ENCODE peak calls at places on chromosome 1, in six cellular contexts. One of them, this sample, is unnamed.

GRCh38 chr1:151596166-151596933 is 15.5 kb upstream of the SNX27 start:
- DNase-seq in IMR-90: peak; percentile 41
- DNase-seq in cardiac muscle cell: no peak
- DNase-seq in fibroblast of lung: no peak
- DNase-seq in spleen: no peak
- DNase-seq in natural killer cell: no peak
- DNase-seq in this sample: no peak

GRCh38 chr1:84665703-84666317 is 24.5 kb downstream of the SSX2IP start:
- DNase-seq in IMR-90: peak; percentile 60
- DNase-seq in cardiac muscle cell: no peak
- DNase-seq in fibroblast of lung: peak; percentile 63
- DNase-seq in spleen: no peak
- DNase-seq in natural killer cell: no peak
- DNase-seq in this sample: no peak

GRCh38 chr1:42145726-42146125 is 7.5 kb upstream of the GUCA2B start:
- DNase-seq in IMR-90: no peak
- DNase-seq in cardiac muscle cell: no peak
- DNase-seq in fibroblast of lung: no peak
- DNase-seq in spleen: no peak
- DNase-seq in natural killer cell: no peak
- DNase-seq in this sample: no peak

GRCh38 chr1:9186976-9187375 is 47.6 kb upstream of the H6PD start:
- DNase-seq in IMR-90: no peak
- DNase-seq in cardiac muscle cell: no peak
- DNase-seq in fibroblast of lung: no peak
- DNase-seq in spleen: no peak
- DNase-seq in natural killer cell: no peak
- DNase-seq in this sample: no peak

GRCh38 chr1:11078631-11079030 is 18.8 kb upstream of the SRM start:
- DNase-seq in IMR-90: peak; percentile 60
- DNase-seq in cardiac muscle cell: no peak
- DNase-seq in fibroblast of lung: peak; percentile 17
- DNase-seq in spleen: no peak
- DNase-seq in natural killer cell: no peak
- DNase-seq in this sample: no peak

GRCh38 chr1:154883919-154884867 is 14.1 kb upstream of the KCNN3 start:
- DNase-seq in IMR-90: no peak
- DNase-seq in cardiac muscle cell: no peak
- DNase-seq in fibroblast of lung: no peak
- DNase-seq in spleen: no peak
- DNase-seq in natural killer cell: no peak
- DNase-seq in this sample: no peak

GRCh38 chr1:39886757-39887231 is 3.5 kb upstream of the TRIT1 start:
- DNase-seq in IMR-90: no peak
- DNase-seq in cardiac muscle cell: no peak
- DNase-seq in fibroblast of lung: peak; percentile 38
- DNase-seq in spleen: no peak
- DNase-seq in natural killer cell: no peak
- DNase-seq in this sample: no peak

GRCh38 chr1:108512239-108513071 is 47.4 kb upstream of the EEIG2 start:
- DNase-seq in IMR-90: peak; percentile 50
- DNase-seq in cardiac muscle cell: peak; percentile 42
- DNase-seq in fibroblast of lung: peak; percentile 68
- DNase-seq in spleen: no peak
- DNase-seq in natural killer cell: no peak
- DNase-seq in this sample: no peak

GRCh38 chr1:162822391-162823200 is 32.1 kb downstream of the HSD17B7 start:
- DNase-seq in IMR-90: no peak
- DNase-seq in cardiac muscle cell: peak; percentile 39
- DNase-seq in fibroblast of lung: no peak
- DNase-seq in spleen: no peak
- DNase-seq in natural killer cell: peak; percentile 18
- DNase-seq in this sample: peak; percentile 19

GRCh38 chr1:178142806-178143205 is 48.9 kb downstream of the RASAL2 start:
- DNase-seq in IMR-90: no peak
- DNase-seq in cardiac muscle cell: no peak
- DNase-seq in fibroblast of lung: no peak
- DNase-seq in spleen: no peak
- DNase-seq in natural killer cell: no peak
- DNase-seq in this sample: no peak

GRCh38 chr1:151514366-151514765 is 3.2 kb downstream of the CGN start:
- DNase-seq in IMR-90: no peak
- DNase-seq in cardiac muscle cell: no peak
- DNase-seq in fibroblast of lung: no peak
- DNase-seq in spleen: no peak
- DNase-seq in natural killer cell: no peak
- DNase-seq in this sample: no peak

GRCh38 chr1:95311006-95311405 is 77.0 kb downstream of the RWDD3 start:
- DNase-seq in IMR-90: no peak
- DNase-seq in cardiac muscle cell: no peak
- DNase-seq in fibroblast of lung: no peak
- DNase-seq in spleen: no peak
- DNase-seq in natural killer cell: no peak
- DNase-seq in this sample: no peak

GRCh38 chr1:17881761-17882160 is 126.6 kb downstream of the ACTL8 start:
- DNase-seq in IMR-90: no peak
- DNase-seq in cardiac muscle cell: no peak
- DNase-seq in fibroblast of lung: no peak
- DNase-seq in spleen: peak; percentile 51
- DNase-seq in natural killer cell: no peak
- DNase-seq in this sample: no peak

GRCh38 chr1:46221749-46222148 is 18.6 kb downstream of the LURAP1 start:
- DNase-seq in IMR-90: no peak
- DNase-seq in cardiac muscle cell: peak; percentile 25
- DNase-seq in fibroblast of lung: no peak
- DNase-seq in spleen: no peak
- DNase-seq in natural killer cell: no peak
- DNase-seq in this sample: no peak

GRCh38 chr1:203153989-203154821 is 21.4 kb downstream of the MYBPH start:
- DNase-seq in IMR-90: peak; percentile 41
- DNase-seq in cardiac muscle cell: no peak
- DNase-seq in fibroblast of lung: no peak
- DNase-seq in spleen: no peak
- DNase-seq in natural killer cell: no peak
- DNase-seq in this sample: no peak

GRCh38 chr1:177891809-177892208 is 78.0 kb downstream of the SEC16B start:
- DNase-seq in IMR-90: no peak
- DNase-seq in cardiac muscle cell: no peak
- DNase-seq in fibroblast of lung: no peak
- DNase-seq in spleen: no peak
- DNase-seq in natural killer cell: no peak
- DNase-seq in this sample: no peak

GRCh38 chr1:63691672-63692425 is 82.0 kb upstream of the ROR1 start:
- DNase-seq in IMR-90: peak; percentile 94
- DNase-seq in cardiac muscle cell: peak; percentile 83
- DNase-seq in fibroblast of lung: peak; percentile 99
- DNase-seq in spleen: no peak
- DNase-seq in natural killer cell: no peak
- DNase-seq in this sample: peak; percentile 58

GRCh38 chr1:107430540-107431228 is 289.8 kb downstream of the NTNG1 start:
- DNase-seq in IMR-90: peak; percentile 38
- DNase-seq in cardiac muscle cell: peak; percentile 79
- DNase-seq in fibroblast of lung: peak; percentile 46
- DNase-seq in spleen: no peak
- DNase-seq in natural killer cell: no peak
- DNase-seq in this sample: peak; percentile 51

GRCh38 chr1:164728719-164729118 is 169.7 kb downstream of the PBX1 start:
- DNase-seq in IMR-90: no peak
- DNase-seq in cardiac muscle cell: no peak
- DNase-seq in fibroblast of lung: no peak
- DNase-seq in spleen: no peak
- DNase-seq in natural killer cell: no peak
- DNase-seq in this sample: no peak

GRCh38 chr1:241627453-241628329 is 12.5 kb downstream of the CHML start:
- DNase-seq in IMR-90: peak; percentile 86
- DNase-seq in cardiac muscle cell: peak; percentile 52
- DNase-seq in fibroblast of lung: peak; percentile 84
- DNase-seq in spleen: no peak
- DNase-seq in natural killer cell: no peak
- DNase-seq in this sample: peak; percentile 46

GRCh38 chr1:29706936-29707335 is 470.6 kb downstream of the PTPRU start:
- DNase-seq in IMR-90: peak; percentile 44
- DNase-seq in cardiac muscle cell: peak; percentile 81
- DNase-seq in fibroblast of lung: peak; percentile 51
- DNase-seq in spleen: no peak
- DNase-seq in natural killer cell: no peak
- DNase-seq in this sample: peak; percentile 67

GRCh38 chr1:55690366-55690765 is 475.2 kb upstream of the USP24 start:
- DNase-seq in IMR-90: no peak
- DNase-seq in cardiac muscle cell: no peak
- DNase-seq in fibroblast of lung: no peak
- DNase-seq in spleen: no peak
- DNase-seq in natural killer cell: no peak
- DNase-seq in this sample: no peak

GRCh38 chr1:152497273-152497672 is 13.3 kb upstream of the LCE5A start:
- DNase-seq in IMR-90: no peak
- DNase-seq in cardiac muscle cell: no peak
- DNase-seq in fibroblast of lung: no peak
- DNase-seq in spleen: no peak
- DNase-seq in natural killer cell: no peak
- DNase-seq in this sample: peak; percentile 45

GRCh38 chr1:167579986-167580385 is 26.4 kb upstream of the CREG1 start:
- DNase-seq in IMR-90: no peak
- DNase-seq in cardiac muscle cell: no peak
- DNase-seq in fibroblast of lung: no peak
- DNase-seq in spleen: no peak
- DNase-seq in natural killer cell: no peak
- DNase-seq in this sample: no peak

GRCh38 chr1:204465469-204466415 is 28.9 kb downstream of the PIK3C2B start:
- DNase-seq in IMR-90: no peak
- DNase-seq in cardiac muscle cell: peak; percentile 67
- DNase-seq in fibroblast of lung: no peak
- DNase-seq in spleen: no peak
- DNase-seq in natural killer cell: no peak
- DNase-seq in this sample: no peak

DNA sequence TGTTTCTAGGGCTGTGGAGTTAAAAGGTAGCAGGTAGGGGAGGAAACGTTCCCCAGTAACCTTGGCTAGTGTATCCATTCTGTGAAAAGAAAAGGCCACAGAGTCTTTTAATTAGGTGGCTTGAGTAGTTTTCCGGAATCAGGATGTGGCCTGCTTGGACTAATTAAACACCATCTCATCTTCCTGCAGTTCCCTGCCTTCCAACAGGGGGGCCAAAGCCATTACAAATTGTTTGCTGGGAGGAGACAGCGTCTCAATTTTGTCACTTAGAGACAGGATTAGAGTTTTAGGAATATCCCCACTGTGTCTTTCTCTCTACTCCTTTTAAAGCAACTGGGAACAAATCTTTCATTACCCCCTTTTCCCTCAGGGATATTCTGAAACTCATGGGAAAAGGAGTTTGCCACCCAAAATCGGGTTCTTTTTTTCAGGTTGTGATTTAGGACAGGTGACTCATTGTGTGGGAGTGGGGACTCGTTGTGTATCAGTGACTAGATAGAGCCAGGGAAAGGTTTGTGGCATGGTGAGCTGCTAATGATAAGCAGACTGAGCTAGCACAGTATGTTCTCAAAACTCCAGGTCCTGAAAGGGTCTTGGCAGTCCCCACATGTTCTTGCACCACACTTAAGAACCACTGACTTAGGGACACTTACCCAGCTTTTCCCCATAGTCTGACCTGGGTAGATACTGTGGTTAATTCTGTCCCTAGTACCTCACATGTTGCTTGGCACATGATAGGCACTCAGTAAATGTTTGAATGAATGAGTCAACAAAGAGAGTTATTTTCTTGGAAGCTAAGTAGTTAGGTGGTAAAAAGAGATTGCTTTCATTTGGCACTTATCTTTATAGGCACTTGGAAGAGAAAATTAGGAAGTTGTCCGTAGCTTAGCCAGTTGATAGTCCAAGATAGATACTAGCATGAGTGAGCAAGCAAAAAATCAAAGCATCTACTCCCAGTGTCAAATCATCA is 22.5 kb downstream of the INTS3 start:
- DNase-seq in IMR-90: no peak
- DNase-seq in cardiac muscle cell: no peak
- DNase-seq in fibroblast of lung: no peak
- DNase-seq in spleen: no peak
- DNase-seq in natural killer cell: no peak
- DNase-seq in this sample: peak; percentile 42
- TF ChIP-seq CTCF in IMR-90: no peak
- TF ChIP-seq CTCF in cardiac muscle cell: peak; percentile 33
- TF ChIP-seq CTCF in fibroblast of lung: no peak
- TF ChIP-seq CTCF in spleen: no peak
- TF ChIP-seq CTCF in natural killer cell: no peak
- TF ChIP-seq CTCF in this sample: no peak

GRCh38 chr1:87986154-87986914 is 657.7 kb downstream of the LMO4 start:
- DNase-seq in IMR-90: no peak
- DNase-seq in cardiac muscle cell: no peak
- DNase-seq in fibroblast of lung: no peak
- DNase-seq in spleen: no peak
- DNase-seq in natural killer cell: no peak
- DNase-seq in this sample: no peak
- TF ChIP-seq CTCF in IMR-90: no peak
- TF ChIP-seq CTCF in cardiac muscle cell: no peak
- TF ChIP-seq CTCF in fibroblast of lung: no peak
- TF ChIP-seq CTCF in spleen: no peak
- TF ChIP-seq CTCF in natural killer cell: no peak
- TF ChIP-seq CTCF in this sample: no peak

GRCh38 chr1:206490643-206491421 is 16.5 kb upstream of the RASSF5 start:
- DNase-seq in IMR-90: peak; percentile 62
- DNase-seq in cardiac muscle cell: no peak
- DNase-seq in fibroblast of lung: peak; percentile 32
- DNase-seq in spleen: peak; percentile 41
- DNase-seq in natural killer cell: no peak
- DNase-seq in this sample: no peak
- TF ChIP-seq CTCF in IMR-90: no peak
- TF ChIP-seq CTCF in cardiac muscle cell: no peak
- TF ChIP-seq CTCF in fibroblast of lung: no peak
- TF ChIP-seq CTCF in spleen: no peak
- TF ChIP-seq CTCF in natural killer cell: no peak
- TF ChIP-seq CTCF in this sample: no peak

DNA sequence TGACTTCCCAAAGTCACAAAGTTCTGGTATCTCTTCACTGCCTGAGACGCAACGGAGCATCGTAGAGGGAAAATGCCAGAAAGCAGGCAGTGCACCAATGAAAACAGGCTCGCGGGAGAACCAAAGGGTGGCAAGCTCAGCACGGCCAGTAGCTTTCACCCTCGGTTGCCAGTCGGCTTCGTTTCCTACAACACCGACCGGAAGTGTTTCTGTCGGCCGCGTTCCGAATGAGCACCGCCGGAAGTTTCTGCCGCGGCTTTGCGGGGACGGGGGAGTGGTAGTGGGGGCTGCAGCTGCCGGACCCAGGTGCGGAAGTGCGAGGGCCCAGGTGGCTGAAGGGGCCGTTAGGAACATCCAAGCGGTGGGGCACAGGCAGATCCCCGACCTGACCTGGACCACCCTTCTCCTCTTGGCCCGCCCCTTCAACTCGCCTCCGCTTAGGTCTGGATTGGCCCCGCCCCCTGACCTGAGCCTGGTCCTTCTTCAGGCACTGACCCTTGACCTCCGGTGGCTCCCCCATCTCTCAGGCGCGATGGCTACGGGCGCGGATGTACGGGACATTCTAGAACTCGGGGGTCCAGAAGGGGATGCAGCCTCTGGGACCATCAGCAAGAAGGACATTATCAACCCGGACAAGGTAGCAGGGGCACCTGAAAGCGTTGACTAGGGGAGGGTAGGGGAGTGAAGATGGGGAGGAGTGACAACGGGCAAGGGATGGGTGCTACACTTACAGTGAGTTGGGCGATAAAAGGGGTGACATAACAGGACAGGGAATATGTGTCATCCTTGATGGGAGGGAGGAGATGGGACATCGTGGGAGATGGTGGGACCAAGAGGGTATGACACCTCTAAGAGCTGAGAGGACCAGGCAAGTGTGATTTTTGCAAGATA is at the start of gene DMAP1:
- DNase-seq in IMR-90: peak; percentile 83
- DNase-seq in cardiac muscle cell: peak; percentile 89
- DNase-seq in fibroblast of lung: peak; percentile 86
- DNase-seq in spleen: peak; percentile 94
- DNase-seq in natural killer cell: peak; percentile 82
- DNase-seq in this sample: peak; percentile 80
- TF ChIP-seq CTCF in IMR-90: peak; percentile 2
- TF ChIP-seq CTCF in cardiac muscle cell: no peak
- TF ChIP-seq CTCF in fibroblast of lung: peak; percentile 20
- TF ChIP-seq CTCF in spleen: no peak
- TF ChIP-seq CTCF in natural killer cell: no peak
- TF ChIP-seq CTCF in this sample: no peak

This sample was measured in endothelial cell.